ENCODE peak calls at places on chromosomes 6 and 20, in six cellular contexts. One of them, this sample, is unnamed.

GRCh38 chr6:129849456-129849855 is 11.7 kb downstream of the TMEM244 start:
- DNase-seq in testis: no peak
- DNase-seq in adrenal gland: peak
- DNase-seq in mesenchymal stem cell: peak
- DNase-seq in kidney: no peak
- DNase-seq in suprapubic skin: no peak
- DNase-seq in this sample: peak

GRCh38 chr6:48419992-48420391 is 309.0 kb upstream of the PTCHD4 start:
- DNase-seq in testis: no peak
- DNase-seq in adrenal gland: no peak
- DNase-seq in mesenchymal stem cell: no peak
- DNase-seq in kidney: no peak
- DNase-seq in suprapubic skin: no peak
- DNase-seq in this sample: no peak

GRCh38 chr6:155883741-155884140 is 428.1 kb upstream of the NOX3 start:
- DNase-seq in testis: peak
- DNase-seq in adrenal gland: peak
- DNase-seq in mesenchymal stem cell: peak
- DNase-seq in kidney: no peak
- DNase-seq in suprapubic skin: no peak
- DNase-seq in this sample: peak

GRCh38 chr20:48338717-48339116 is 489.1 kb downstream of the PREX1 start:
- DNase-seq in testis: no peak
- DNase-seq in adrenal gland: no peak
- DNase-seq in mesenchymal stem cell: peak
- DNase-seq in kidney: no peak
- DNase-seq in suprapubic skin: no peak
- DNase-seq in this sample: peak

GRCh38 chr6:45163952-45164766 is 164.0 kb upstream of the RUNX2 start:
- DNase-seq in testis: no peak
- DNase-seq in adrenal gland: no peak
- DNase-seq in mesenchymal stem cell: peak
- DNase-seq in kidney: no peak
- DNase-seq in suprapubic skin: no peak
- DNase-seq in this sample: no peak

GRCh38 chr6:42190784-42191183 is 4.0 kb downstream of the GUCA1B start:
- DNase-seq in testis: no peak
- DNase-seq in adrenal gland: peak
- DNase-seq in mesenchymal stem cell: peak
- DNase-seq in kidney: no peak
- DNase-seq in suprapubic skin: no peak
- DNase-seq in this sample: peak

GRCh38 chr6:113065606-113066005 is 718.5 kb downstream of the RFPL4B start:
- DNase-seq in testis: no peak
- DNase-seq in adrenal gland: no peak
- DNase-seq in mesenchymal stem cell: peak
- DNase-seq in kidney: no peak
- DNase-seq in suprapubic skin: no peak
- DNase-seq in this sample: peak

GRCh38 chr20:6162239-6162638 is 39.4 kb upstream of the FERMT1 start:
- DNase-seq in testis: no peak
- DNase-seq in adrenal gland: peak
- DNase-seq in mesenchymal stem cell: no peak
- DNase-seq in kidney: peak
- DNase-seq in suprapubic skin: no peak
- DNase-seq in this sample: no peak

GRCh38 chr20:33419140-33419974 is 18.0 kb upstream of the CDK5RAP1 start:
- DNase-seq in testis: peak
- DNase-seq in adrenal gland: peak
- DNase-seq in mesenchymal stem cell: no peak
- DNase-seq in kidney: peak
- DNase-seq in suprapubic skin: no peak
- DNase-seq in this sample: peak

GRCh38 chr6:87908978-87909802 is 138.5 kb upstream of the SPACA1 start:
- DNase-seq in testis: no peak
- DNase-seq in adrenal gland: no peak
- DNase-seq in mesenchymal stem cell: no peak
- DNase-seq in kidney: no peak
- DNase-seq in suprapubic skin: no peak
- DNase-seq in this sample: peak

GRCh38 chr20:24546232-24546892 is 76.9 kb downstream of the SYNDIG1 start:
- DNase-seq in testis: no peak
- DNase-seq in adrenal gland: no peak
- DNase-seq in mesenchymal stem cell: no peak
- DNase-seq in kidney: no peak
- DNase-seq in suprapubic skin: no peak
- DNase-seq in this sample: no peak

GRCh38 chr20:4192378-4193048 is 177.2 kb upstream of the RNF24 start:
- DNase-seq in testis: no peak
- DNase-seq in adrenal gland: no peak
- DNase-seq in mesenchymal stem cell: no peak
- DNase-seq in kidney: no peak
- DNase-seq in suprapubic skin: no peak
- DNase-seq in this sample: peak

GRCh38 chr20:54140927-54141566 is 32.7 kb downstream of the CYP24A1 start:
- DNase-seq in testis: no peak
- DNase-seq in adrenal gland: no peak
- DNase-seq in mesenchymal stem cell: no peak
- DNase-seq in kidney: no peak
- DNase-seq in suprapubic skin: no peak
- DNase-seq in this sample: no peak

GRCh38 chr20:19659468-19659867 is 98.6 kb upstream of the RIN2 start:
- DNase-seq in testis: no peak
- DNase-seq in adrenal gland: no peak
- DNase-seq in mesenchymal stem cell: no peak
- DNase-seq in kidney: no peak
- DNase-seq in suprapubic skin: no peak
- DNase-seq in this sample: no peak

GRCh38 chr20:54062812-54063280 is 7.5 kb downstream of the BCAS1 start:
- DNase-seq in testis: no peak
- DNase-seq in adrenal gland: no peak
- DNase-seq in mesenchymal stem cell: peak
- DNase-seq in kidney: no peak
- DNase-seq in suprapubic skin: no peak
- DNase-seq in this sample: peak

GRCh38 chr6:28947831-28948270 is 24.1 kb upstream of the TRIM27 start:
- DNase-seq in testis: no peak
- DNase-seq in adrenal gland: no peak
- DNase-seq in mesenchymal stem cell: peak
- DNase-seq in kidney: no peak
- DNase-seq in suprapubic skin: no peak
- DNase-seq in this sample: peak

GRCh38 chr20:32906871-32907495 is 48.3 kb downstream of the EFCAB8 start:
- DNase-seq in testis: no peak
- DNase-seq in adrenal gland: no peak
- DNase-seq in mesenchymal stem cell: no peak
- DNase-seq in kidney: peak
- DNase-seq in suprapubic skin: no peak
- DNase-seq in this sample: no peak

DNA sequence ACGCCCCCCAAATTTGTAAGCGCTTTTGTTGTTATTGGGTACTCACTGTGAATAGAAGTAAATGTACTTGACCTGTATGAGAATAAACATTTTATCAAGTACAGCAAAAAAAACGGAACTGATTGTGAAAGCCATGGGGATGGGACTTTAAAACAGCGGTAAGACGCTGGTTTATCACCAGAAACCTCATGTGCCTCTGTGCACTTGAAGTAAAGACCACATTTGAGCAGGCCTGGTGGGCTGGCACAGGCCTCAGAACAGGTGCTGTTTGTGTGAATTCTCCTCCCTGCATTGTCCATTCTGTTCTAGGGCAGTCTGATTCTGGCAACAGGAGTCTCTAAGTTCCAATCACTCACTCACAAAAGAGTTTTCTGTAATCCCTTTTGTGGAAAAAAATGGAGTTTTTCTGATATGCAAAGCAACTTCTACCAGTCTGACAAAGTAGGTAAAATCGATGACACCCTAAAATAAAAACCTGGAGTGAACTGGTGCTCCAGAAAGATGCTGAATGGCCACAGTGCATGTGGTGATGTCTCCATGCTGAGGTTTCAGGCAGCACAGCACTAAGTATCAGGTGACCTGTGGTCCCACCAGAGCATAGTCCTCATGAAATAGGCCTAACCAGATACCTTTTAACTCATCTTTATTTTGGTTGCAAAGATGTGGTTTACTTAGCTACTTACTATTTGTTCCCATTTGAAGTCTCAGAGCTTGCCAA is 53.9 kb downstream of the STX7 start:
- DNase-seq in testis: no peak
- DNase-seq in adrenal gland: no peak
- DNase-seq in mesenchymal stem cell: no peak
- DNase-seq in kidney: no peak
- DNase-seq in suprapubic skin: no peak
- DNase-seq in this sample: no peak
- H3K27ac ChIP-seq in testis: no peak
- H3K27ac ChIP-seq in adrenal gland: no peak
- H3K27ac ChIP-seq in mesenchymal stem cell: no peak
- H3K27ac ChIP-seq in kidney: no peak
- H3K27ac ChIP-seq in suprapubic skin: no peak
- H3K27ac ChIP-seq in this sample: no peak

GRCh38 chr20:46371656-46372055 is 34.8 kb downstream of the ELMO2 start:
- DNase-seq in testis: no peak
- DNase-seq in adrenal gland: peak
- DNase-seq in mesenchymal stem cell: peak
- DNase-seq in kidney: no peak
- DNase-seq in suprapubic skin: no peak
- DNase-seq in this sample: no peak
- H3K4me3 ChIP-seq in testis: no peak
- H3K4me3 ChIP-seq in adrenal gland: no peak
- H3K4me3 ChIP-seq in mesenchymal stem cell: no peak
- H3K4me3 ChIP-seq in kidney: no peak
- H3K4me3 ChIP-seq in suprapubic skin: no peak
- H3K4me3 ChIP-seq in this sample: no peak

DNA sequence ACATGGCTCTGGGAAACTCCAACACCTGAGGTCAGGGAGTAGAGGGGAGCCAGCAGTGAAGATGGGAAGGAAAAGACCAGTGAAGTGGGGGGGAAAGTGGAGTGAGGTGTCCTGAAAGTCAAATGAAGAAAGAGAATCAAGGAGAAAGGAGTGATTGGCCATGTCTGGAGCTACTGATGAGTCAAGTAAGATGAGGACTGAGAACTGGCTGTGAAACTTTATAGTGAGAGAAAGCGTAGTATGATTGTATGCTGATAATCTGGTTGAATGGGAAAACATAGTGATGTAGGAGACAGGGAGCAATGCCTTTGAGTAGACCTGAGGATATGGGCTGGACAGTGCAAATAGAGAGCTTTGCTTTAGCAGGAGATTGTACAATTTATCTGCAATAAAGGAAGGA is 183.6 kb upstream of the GMDS start:
- DNase-seq in testis: no peak
- DNase-seq in adrenal gland: no peak
- DNase-seq in mesenchymal stem cell: no peak
- DNase-seq in kidney: no peak
- DNase-seq in suprapubic skin: no peak
- DNase-seq in this sample: no peak
- H3K27ac ChIP-seq in testis: no peak
- H3K27ac ChIP-seq in adrenal gland: no peak
- H3K27ac ChIP-seq in mesenchymal stem cell: no peak
- H3K27ac ChIP-seq in kidney: no peak
- H3K27ac ChIP-seq in suprapubic skin: no peak
- H3K27ac ChIP-seq in this sample: no peak

GRCh38 chr6:108584323-108584722 is 23.6 kb downstream of the FOXO3 start:
- DNase-seq in testis: no peak
- DNase-seq in adrenal gland: no peak
- DNase-seq in mesenchymal stem cell: no peak
- DNase-seq in kidney: no peak
- DNase-seq in suprapubic skin: no peak
- DNase-seq in this sample: no peak

GRCh38 chr6:108580645-108581044 is 19.9 kb downstream of the FOXO3 start:
- DNase-seq in testis: no peak
- DNase-seq in adrenal gland: no peak
- DNase-seq in mesenchymal stem cell: no peak
- DNase-seq in kidney: no peak
- DNase-seq in suprapubic skin: no peak
- DNase-seq in this sample: no peak

GRCh38 chr6:108581237-108581931 is 20.7 kb downstream of the FOXO3 start:
- DNase-seq in testis: no peak
- DNase-seq in adrenal gland: peak
- DNase-seq in mesenchymal stem cell: peak
- DNase-seq in kidney: no peak
- DNase-seq in suprapubic skin: no peak
- DNase-seq in this sample: no peak

GRCh38 chr6:108582618-108583017 is 21.9 kb downstream of the FOXO3 start:
- DNase-seq in testis: no peak
- DNase-seq in adrenal gland: no peak
- DNase-seq in mesenchymal stem cell: no peak
- DNase-seq in kidney: no peak
- DNase-seq in suprapubic skin: no peak
- DNase-seq in this sample: no peak

GRCh38 chr6:108581932-108582500 is 21.3 kb downstream of the FOXO3 start:
- DNase-seq in testis: no peak
- DNase-seq in adrenal gland: no peak
- DNase-seq in mesenchymal stem cell: peak
- DNase-seq in kidney: no peak
- DNase-seq in suprapubic skin: no peak
- DNase-seq in this sample: no peak
- H3K4me3 ChIP-seq in testis: no peak
- H3K4me3 ChIP-seq in adrenal gland: no peak
- H3K4me3 ChIP-seq in mesenchymal stem cell: no peak
- H3K4me3 ChIP-seq in kidney: no peak
- H3K4me3 ChIP-seq in suprapubic skin: peak
- H3K4me3 ChIP-seq in this sample: no peak

This sample was measured in brain microvascular endothelial cell.